ENCODE peak calls at places on chromosomes 2 and 18, in four cellular contexts. One of them, this sample, is unnamed.

GRCh38 chr2:237895544-237896506 is 36.4 kb downstream of the RAMP1 start:
- DNase-seq in NT2/D1: no peak
- DNase-seq in HepG2: no peak
- DNase-seq in H1: no peak
- DNase-seq in this sample: no peak

GRCh38 chr2:1494257-1494656 is 81.0 kb downstream of the TPO start:
- DNase-seq in NT2/D1: no peak
- DNase-seq in HepG2: no peak
- DNase-seq in H1: no peak
- DNase-seq in this sample: no peak

GRCh38 chr2:138059487-138059886 is 95.2 kb downstream of the HNMT start:
- DNase-seq in NT2/D1: no peak
- DNase-seq in HepG2: no peak
- DNase-seq in H1: no peak
- DNase-seq in this sample: no peak

GRCh38 chr2:228227466-228227865 is 46.0 kb upstream of the SPHKAP start:
- DNase-seq in NT2/D1: no peak
- DNase-seq in HepG2: no peak
- DNase-seq in H1: no peak
- DNase-seq in this sample: no peak

GRCh38 chr18:71450258-71450657 is 1093.9 kb downstream of the CBLN2 start:
- DNase-seq in NT2/D1: no peak
- DNase-seq in HepG2: no peak
- DNase-seq in H1: no peak
- DNase-seq in this sample: no peak

GRCh38 chr2:218149098-218149497 is 17.7 kb downstream of the CXCR1 start:
- DNase-seq in NT2/D1: no peak
- DNase-seq in HepG2: no peak
- DNase-seq in H1: no peak
- DNase-seq in this sample: no peak

GRCh38 chr2:111091811-111092211 is 28.9 kb upstream of the BCL2L11 start:
- DNase-seq in NT2/D1: no peak
- DNase-seq in HepG2: no peak
- DNase-seq in H1: no peak
- DNase-seq in this sample: no peak

GRCh38 chr18:43578636-43579203 is 301.4 kb upstream of the SYT4 start:
- DNase-seq in NT2/D1: no peak
- DNase-seq in HepG2: no peak
- DNase-seq in H1: no peak
- DNase-seq in this sample: no peak

GRCh38 chr2:60516383-60516811 is 37.1 kb downstream of the BCL11A start:
- DNase-seq in NT2/D1: no peak
- DNase-seq in HepG2: no peak
- DNase-seq in H1: peak; percentile 34
- DNase-seq in this sample: no peak

GRCh38 chr2:204913854-204914464 is 368.7 kb downstream of the PARD3B start:
- DNase-seq in NT2/D1: no peak
- DNase-seq in HepG2: no peak
- DNase-seq in H1: no peak
- DNase-seq in this sample: no peak

GRCh38 chr2:119387381-119388129 is 20.8 kb downstream of the DBI start:
- DNase-seq in NT2/D1: no peak
- DNase-seq in HepG2: peak; percentile 34
- DNase-seq in H1: no peak
- DNase-seq in this sample: no peak

GRCh38 chr2:228689049-228689448 is 507.6 kb upstream of the SPHKAP start:
- DNase-seq in NT2/D1: peak; percentile 74
- DNase-seq in HepG2: no peak
- DNase-seq in H1: peak; percentile 68
- DNase-seq in this sample: peak; percentile 20

GRCh38 chr2:218733615-218734021 is 23.0 kb downstream of the TTLL4 start:
- DNase-seq in NT2/D1: no peak
- DNase-seq in HepG2: peak; percentile 84
- DNase-seq in H1: no peak
- DNase-seq in this sample: no peak

GRCh38 chr2:46504685-46505559 is 25.6 kb downstream of the TMEM247 start:
- DNase-seq in NT2/D1: no peak
- DNase-seq in HepG2: no peak
- DNase-seq in H1: peak; percentile 37
- DNase-seq in this sample: no peak
- TF ChIP-seq SUZ12 in NT2/D1: no peak
- TF ChIP-seq SUZ12 in HepG2: no peak
- TF ChIP-seq SUZ12 in H1: no peak
- TF ChIP-seq SUZ12 in this sample: no peak

GRCh38 chr2:175207741-175208438 is 26.4 kb upstream of the ATP5MC3 start:
- DNase-seq in NT2/D1: no peak
- DNase-seq in HepG2: no peak
- DNase-seq in H1: no peak
- DNase-seq in this sample: no peak
- TF ChIP-seq SUZ12 in NT2/D1: no peak
- TF ChIP-seq SUZ12 in HepG2: no peak
- TF ChIP-seq SUZ12 in H1: no peak
- TF ChIP-seq SUZ12 in this sample: no peak

GRCh38 chr18:34835466-34835865 is 125.4 kb downstream of the DTNA start:
- DNase-seq in NT2/D1: no peak
- DNase-seq in HepG2: no peak
- DNase-seq in H1: no peak
- DNase-seq in this sample: no peak

GRCh38 chr18:34834897-34835296 is 124.8 kb downstream of the DTNA start:
- DNase-seq in NT2/D1: no peak
- DNase-seq in HepG2: no peak
- DNase-seq in H1: no peak
- DNase-seq in this sample: no peak

GRCh38 chr18:34838669-34839068 is 128.6 kb downstream of the DTNA start:
- DNase-seq in NT2/D1: no peak
- DNase-seq in HepG2: no peak
- DNase-seq in H1: no peak
- DNase-seq in this sample: no peak

GRCh38 chr18:34840416-34840815 is 130.3 kb downstream of the DTNA start:
- DNase-seq in NT2/D1: no peak
- DNase-seq in HepG2: no peak
- DNase-seq in H1: no peak
- DNase-seq in this sample: no peak

DNA sequence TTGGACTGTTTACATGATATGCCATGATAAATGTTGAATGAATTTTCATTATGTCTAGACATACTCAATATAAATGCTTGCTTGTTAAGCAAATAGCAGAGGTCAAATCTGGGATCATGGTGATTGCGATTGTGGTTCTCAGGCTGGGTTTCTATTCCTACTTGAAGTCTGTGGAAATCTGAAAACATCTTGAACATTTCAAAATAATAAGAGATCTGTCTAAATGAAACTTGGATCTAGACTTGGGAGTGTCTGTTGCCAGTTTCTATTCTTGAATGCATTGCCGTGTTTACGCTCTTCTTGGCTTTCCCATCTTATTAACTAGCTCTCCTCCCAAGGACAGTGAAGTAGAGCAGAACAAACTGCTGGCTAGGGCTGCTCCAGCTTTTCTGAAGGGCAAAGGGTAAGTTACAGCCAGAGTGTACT is 127.7 kb downstream of the DTNA start:
- DNase-seq in NT2/D1: no peak
- DNase-seq in HepG2: no peak
- DNase-seq in H1: no peak
- DNase-seq in this sample: no peak
- TF ChIP-seq SUZ12 in NT2/D1: no peak
- TF ChIP-seq SUZ12 in HepG2: no peak
- TF ChIP-seq SUZ12 in H1: no peak
- TF ChIP-seq SUZ12 in this sample: no peak

GRCh38 chr2:192960945-192961344 is 766.2 kb upstream of the TMEFF2 start:
- DNase-seq in NT2/D1: no peak
- DNase-seq in HepG2: no peak
- DNase-seq in H1: no peak
- DNase-seq in this sample: no peak

GRCh38 chr2:192952254-192952653 is 757.5 kb upstream of the TMEFF2 start:
- DNase-seq in NT2/D1: no peak
- DNase-seq in HepG2: no peak
- DNase-seq in H1: no peak
- DNase-seq in this sample: no peak

DNA sequence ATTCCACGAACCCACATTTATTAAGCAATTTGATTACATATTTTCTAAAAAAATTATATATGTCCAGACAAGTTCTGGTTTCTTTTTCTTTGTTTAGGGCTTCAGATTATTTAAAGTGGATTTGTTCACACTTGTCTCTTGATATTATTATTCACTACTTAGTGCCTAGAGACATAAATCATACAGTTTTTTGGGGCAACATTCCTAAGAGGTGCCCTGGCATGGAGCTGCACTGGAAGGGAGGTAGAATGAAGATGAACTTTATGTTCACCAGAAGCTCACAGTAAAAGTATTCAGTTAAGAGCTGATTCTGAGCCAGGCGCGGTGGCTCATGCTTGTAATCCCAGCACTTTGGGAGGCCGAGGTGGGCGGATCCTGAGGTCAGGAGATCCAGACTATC is 762.7 kb upstream of the TMEFF2 start:
- DNase-seq in NT2/D1: no peak
- DNase-seq in HepG2: no peak
- DNase-seq in H1: no peak
- DNase-seq in this sample: no peak
- TF ChIP-seq SUZ12 in NT2/D1: no peak
- TF ChIP-seq SUZ12 in HepG2: no peak
- TF ChIP-seq SUZ12 in H1: no peak
- TF ChIP-seq SUZ12 in this sample: no peak

DNA sequence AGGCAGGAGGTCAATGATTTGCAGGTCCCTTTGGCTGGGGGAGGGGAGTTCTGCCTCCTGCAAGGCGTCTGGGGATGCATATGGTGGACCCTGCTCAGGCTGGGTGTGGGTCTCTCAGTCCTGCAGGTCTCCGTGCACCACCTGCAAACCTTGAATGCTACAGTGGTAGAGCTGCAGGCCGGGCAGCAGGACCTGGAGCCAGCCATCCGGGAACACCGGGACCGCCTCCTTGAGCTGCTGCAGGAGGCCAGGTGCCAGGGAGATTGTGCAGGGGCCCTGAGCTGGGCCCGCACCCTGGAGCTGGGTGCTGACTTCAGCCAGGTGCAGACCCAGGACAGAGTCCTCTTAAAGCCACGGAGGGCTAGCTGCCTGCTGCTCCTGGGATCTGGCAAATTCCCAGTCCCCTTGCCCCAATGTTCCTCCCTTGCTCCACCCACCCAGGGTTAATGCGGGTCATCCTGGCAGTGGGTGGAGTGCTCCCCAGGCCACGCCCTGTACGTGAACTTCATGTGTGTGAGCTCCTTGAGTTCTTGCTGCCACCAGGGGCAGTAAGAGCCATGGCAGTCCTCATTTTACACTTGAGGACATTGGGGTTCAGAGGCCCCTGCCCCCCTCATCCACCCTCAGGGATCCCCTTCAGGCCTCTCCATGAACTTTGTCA is 3.1 kb downstream of the PROM2 start:
- DNase-seq in NT2/D1: no peak
- DNase-seq in HepG2: peak; percentile 12
- DNase-seq in H1: no peak
- DNase-seq in this sample: peak; percentile 18
- TF ChIP-seq SUZ12 in NT2/D1: no peak
- TF ChIP-seq SUZ12 in HepG2: no peak
- TF ChIP-seq SUZ12 in H1: no peak
- TF ChIP-seq SUZ12 in this sample: no peak

This sample was measured in HEK293T.